ENCODE peak calls at places on chromosomes 6 and 20, in nine cellular contexts. U, M, G, F, Z, L, P, I and T are unnamed samples.

GRCh38 chr6:24991748-24992467 is 56.1 kb upstream of the RIPOR2 start:
- DNase-seq in U (peak), I (peak), Z (peak), G (peak), M (peak), P (no peak), F (peak), L (peak), T (peak)

GRCh38 chr6:165468361-165468760 is 159.0 kb upstream of the C6orf118 start:
- DNase-seq in Z (no peak), L (no peak), P (no peak), I (no peak), U (peak), G (no peak), M (no peak), F (no peak), T (no peak)

GRCh38 chr6:28892525-28892924 is 31.3 kb downstream of the TRIM27 start:
- DNase-seq in Z (no peak), M (no peak), U (no peak), P (no peak), L (no peak), I (no peak), F (no peak), G (no peak), T (no peak)

GRCh38 chr6:38632490-38632889 is 7.2 kb downstream of the BTBD9 start:
- DNase-seq in Z (no peak), G (no peak), P (no peak), L (no peak), I (peak), F (no peak), M (no peak), U (no peak), T (no peak)

GRCh38 chr6:138590796-138591709 is 91.8 kb upstream of the NHSL1 start:
- DNase-seq in F (peak), P (no peak), I (peak), G (peak), M (peak), U (peak), Z (peak), L (peak), T (peak)

GRCh38 chr20:2460752-2461424 is 9.7 kb downstream of the SNRPB start:
- DNase-seq in P (no peak), Z (no peak), F (no peak), I (no peak), M (peak), L (no peak), U (peak), G (no peak), T (no peak)

GRCh38 chr6:113813207-113813606 is 43.9 kb upstream of the MARCKS start:
- DNase-seq in Z (no peak), U (peak), P (peak), I (no peak), L (peak), M (no peak), G (no peak), F (peak), T (no peak)

GRCh38 chr6:106783631-106784566 is 154.5 kb downstream of the QRSL1 start:
- DNase-seq in P (peak), I (peak), G (peak), L (no peak), F (no peak), Z (no peak), M (no peak), U (no peak), T (no peak)

GRCh38 chr20:8242066-8242465 is 110.0 kb downstream of the PLCB1 start:
- DNase-seq in Z (no peak), I (no peak), P (no peak), F (peak), G (no peak), L (peak), M (no peak), U (no peak), T (no peak)

GRCh38 chr6:64955435-64955848 is 751.6 kb downstream of the EYS start:
- DNase-seq in F (no peak), G (no peak), U (peak), Z (no peak), M (no peak), L (no peak), P (no peak), I (no peak), T (no peak)

GRCh38 chr6:133644548-133644947 is 244.4 kb upstream of the TCF21 start:
- DNase-seq in F (no peak), U (no peak), M (no peak), P (no peak), L (no peak), G (no peak), Z (no peak), I (no peak), T (no peak)

GRCh38 chr6:30724906-30725667 is 4.9 kb downstream of the TUBB start:
- DNase-seq in F (peak), P (no peak), G (no peak), I (no peak), Z (no peak), M (no peak), L (no peak), U (no peak), T (no peak)

GRCh38 chr20:6178537-6178936 is 55.7 kb upstream of the FERMT1 start:
- DNase-seq in G (no peak), I (peak), U (peak), F (peak), Z (peak), L (peak), P (peak), M (no peak), T (no peak)

GRCh38 chr6:19613678-19614077 is 223.5 kb upstream of the ID4 start:
- DNase-seq in F (no peak), M (peak), L (peak), G (no peak), I (peak), U (no peak), P (no peak), Z (no peak), T (no peak)

GRCh38 chr6:119493980-119494379 is 144.4 kb upstream of the MAN1A1 start:
- DNase-seq in L (no peak), I (peak), Z (no peak), U (no peak), P (peak), F (no peak), G (no peak), M (no peak), T (no peak)

GRCh38 chr6:166826264-166826663 is 130.1 kb downstream of the RNASET2 start:
- DNase-seq in P (no peak), U (peak), F (no peak), M (no peak), Z (no peak), I (no peak), L (peak), G (no peak), T (no peak)

GRCh38 chr6:107493158-107494057 is 3.5 kb downstream of the SOBP start:
- DNase-seq in G (no peak), U (peak), L (peak), F (peak), I (no peak), P (no peak), M (no peak), Z (peak), T (no peak)

GRCh38 chr6:107633680-107634141 is 143.8 kb downstream of the SOBP start:
- DNase-seq in G (no peak), Z (peak), M (no peak), U (no peak), P (no peak), F (no peak), L (no peak), I (no peak), T (no peak)

GRCh38 chr6:116876635-116877611 is at the start of gene RFX6:
- DNase-seq in G (peak), P (no peak), F (no peak), Z (peak), I (no peak), L (no peak), U (no peak), M (peak), T (peak)

GRCh38 chr6:163490826-163491577 is 76.5 kb downstream of the QKI start:
- DNase-seq in I (peak), P (no peak), Z (peak), L (peak), M (no peak), U (peak), F (peak), G (peak), T (no peak)

GRCh38 chr20:32135983-32136515 is 26.5 kb downstream of the TM9SF4 start:
- DNase-seq in P (no peak), M (no peak), L (no peak), Z (no peak), U (peak), G (no peak), F (no peak), I (no peak), T (no peak)

GRCh38 chr6:131013495-131013894 is 49.5 kb downstream of the EPB41L2 start:
- DNase-seq in P (no peak), Z (no peak), U (peak), F (peak), L (peak), I (no peak), M (no peak), G (no peak), T (no peak)

GRCh38 chr6:160730911-160731310 is 28.9 kb downstream of the PLG start:
- DNase-seq in I (no peak), G (peak), M (peak), Z (peak), L (no peak), P (no peak), F (no peak), U (no peak), T (no peak)
- TF ChIP-seq CTCF in I (peak), G (no peak), M (peak), Z (peak), L (peak), P (peak), F (no peak), U (no peak), T (no peak)

GRCh38 chr6:157669747-157670216 is 153.3 kb upstream of the SNX9 start:
- DNase-seq in F (peak), P (no peak), G (peak), I (peak), L (peak), M (peak), U (peak), Z (peak), T (no peak)
- TF ChIP-seq CTCF in F (peak), P (peak), G (no peak), I (peak), L (peak), M (peak), U (peak), Z (no peak), T (no peak)

DNA sequence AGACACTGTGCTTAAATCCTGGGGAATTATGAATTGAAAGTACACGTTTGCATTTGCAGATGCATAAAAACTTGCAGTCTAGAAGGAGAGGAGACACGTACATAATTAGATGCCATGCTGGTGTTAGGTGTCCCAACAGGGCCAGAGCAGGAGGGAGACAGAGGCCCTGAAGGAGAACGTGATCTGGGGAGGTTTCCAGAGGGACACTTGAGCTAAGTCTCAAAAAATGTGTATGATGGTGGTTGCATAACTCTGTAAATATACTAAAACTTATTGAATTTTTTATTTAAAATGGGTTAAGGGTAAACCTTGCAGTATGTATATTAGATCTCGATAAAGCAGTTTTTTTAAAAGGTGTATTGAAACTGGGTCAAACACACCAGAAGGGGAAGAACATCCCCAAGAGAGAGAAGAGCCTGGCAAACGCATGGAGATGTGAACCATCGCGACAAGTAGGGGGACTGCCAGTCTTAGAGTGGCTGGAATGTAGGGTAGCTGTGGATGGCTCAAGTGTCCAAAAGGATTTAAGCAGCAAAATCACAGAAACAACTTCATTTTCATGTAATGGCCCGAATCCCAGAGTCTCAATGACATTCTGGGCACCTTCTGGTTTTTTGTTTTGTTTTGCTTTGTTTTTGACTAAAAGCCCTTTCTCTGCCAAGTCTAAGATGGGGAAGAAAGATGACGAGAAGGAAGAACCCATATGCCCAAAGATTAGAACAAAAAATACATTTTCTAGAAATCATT is 15.3 kb downstream of the TRAF3IP2 start:
- DNase-seq in L (no peak), Z (no peak), P (no peak), I (no peak), F (peak), G (no peak), U (peak), M (no peak), T (no peak)
- TF ChIP-seq CTCF in L (no peak), Z (no peak), P (no peak), I (no peak), F (no peak), G (no peak), U (no peak), M (no peak), T (no peak)

DNA sequence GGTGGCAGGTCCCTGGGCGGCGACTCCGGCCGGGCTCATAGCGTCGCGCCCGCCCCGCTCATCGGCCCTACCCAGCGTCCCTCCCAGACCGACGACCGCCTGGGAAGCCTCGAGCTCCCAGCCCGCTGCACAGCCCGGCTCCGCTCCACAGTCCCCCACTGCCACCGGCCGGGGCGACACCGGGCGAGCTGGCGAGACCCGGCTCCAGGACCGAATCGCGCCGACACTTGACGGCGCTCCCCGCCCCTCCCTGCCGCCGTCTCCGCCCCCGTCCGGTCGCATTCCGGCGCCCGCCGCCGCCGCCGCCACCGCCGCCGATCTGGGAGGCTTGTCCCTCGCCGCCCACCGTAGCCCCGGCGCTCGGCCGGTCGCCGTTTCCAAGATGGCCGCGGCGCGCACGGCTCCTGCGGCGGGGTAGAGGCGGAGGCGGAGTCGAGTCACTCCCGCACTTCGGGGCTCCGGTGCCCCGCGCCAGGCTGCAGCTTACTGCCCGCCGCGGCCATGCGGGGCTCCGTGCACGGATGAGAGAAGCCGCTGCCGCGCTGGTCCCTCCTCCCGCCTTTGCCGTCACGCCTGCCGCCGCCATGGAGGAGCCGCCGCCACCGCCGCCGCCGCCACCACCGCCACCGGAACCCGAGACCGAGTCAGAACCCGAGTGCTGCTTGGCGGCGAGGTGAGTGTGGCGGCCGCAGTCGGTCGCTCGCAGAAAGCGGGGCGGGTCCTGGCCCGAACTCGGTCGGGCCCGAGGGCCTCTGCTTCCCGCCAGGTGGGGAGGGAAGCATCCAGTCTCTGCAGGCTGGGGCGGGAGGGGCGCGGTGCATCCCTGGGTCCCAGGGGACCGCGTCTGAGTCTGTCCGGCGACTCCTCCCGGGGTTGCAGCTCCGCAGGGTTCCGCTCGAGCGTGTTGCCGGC is at the start of gene MAP3K4:
- DNase-seq in U (peak), Z (peak), P (no peak), I (peak), G (peak), F (peak), M (peak), L (peak), T (peak)
- TF ChIP-seq CTCF in U (no peak), Z (no peak), P (peak), I (no peak), G (no peak), F (no peak), M (no peak), L (no peak), T (no peak)

GRCh38 chr6:89610149-89610642 is 28.4 kb downstream of the LYRM2 start:
- DNase-seq in M (peak), P (no peak), F (peak), I (peak), Z (peak), U (peak), G (peak), L (peak), T (peak)
- TF ChIP-seq CTCF in M (peak), P (peak), F (peak), I (peak), Z (peak), U (peak), G (peak), L (peak), T (peak)

GRCh38 chr6:1554881-1555569 is 54.7 kb upstream of the FOXC1 start:
- DNase-seq in G (peak), L (peak), P (no peak), M (peak), U (peak), I (peak), F (peak), Z (peak), T (peak)

GRCh38 chr6:1551236-1551635 is 58.5 kb upstream of the FOXC1 start:
- DNase-seq in U (no peak), I (no peak), M (no peak), P (no peak), L (no peak), G (no peak), Z (no peak), F (no peak), T (no peak)

GRCh38 chr6:1553562-1554088 is 56.1 kb upstream of the FOXC1 start:
- DNase-seq in I (peak), L (no peak), M (no peak), P (no peak), F (no peak), U (no peak), Z (no peak), G (no peak), T (no peak)

GRCh38 chr6:1554241-1554880 is 55.4 kb upstream of the FOXC1 start:
- DNase-seq in I (no peak), G (peak), M (no peak), P (no peak), F (no peak), Z (no peak), L (peak), U (no peak), T (peak)

GRCh38 chr6:1552296-1552761 is 57.4 kb upstream of the FOXC1 start:
- DNase-seq in P (no peak), G (peak), I (peak), F (peak), M (no peak), Z (peak), L (peak), U (no peak), T (peak)
- TF ChIP-seq CTCF in P (peak), G (peak), I (peak), F (peak), M (peak), Z (peak), L (peak), U (peak), T (no peak)

GRCh38 chr6:155155787-155156447 is 107.9 kb upstream of the CLDN20 start:
- DNase-seq in L (no peak), G (no peak), U (no peak), I (peak), F (peak), M (no peak), Z (no peak), P (no peak), T (no peak)

GRCh38 chr6:155150967-155151671 is 112.7 kb upstream of the CLDN20 start:
- DNase-seq in P (no peak), Z (no peak), L (no peak), U (no peak), I (no peak), M (no peak), G (no peak), F (no peak), T (no peak)

GRCh38 chr6:155147958-155148663 is 115.7 kb upstream of the CLDN20 start:
- DNase-seq in L (no peak), Z (no peak), F (no peak), M (no peak), I (no peak), G (no peak), U (no peak), P (no peak), T (no peak)

GRCh38 chr6:155154158-155154830 is 109.5 kb upstream of the CLDN20 start:
- DNase-seq in P (peak), G (no peak), U (peak), F (peak), Z (no peak), M (no peak), I (peak), L (peak), T (no peak)

GRCh38 chr6:155152211-155153076 is 111.4 kb upstream of the CLDN20 start:
- DNase-seq in I (no peak), U (no peak), M (peak), G (no peak), F (no peak), P (no peak), Z (peak), L (no peak), T (no peak)
- TF ChIP-seq CTCF in I (peak), U (peak), M (peak), G (no peak), F (no peak), P (no peak), Z (peak), L (peak), T (no peak)